ENCODE peak calls at places on chromosomes 4 and X, in six cellular contexts. B is hepatocyte, Y is neural progenitor cell, H is MM.1S, Q is GM23338, T is HCT116. G is an unnamed sample.

GRCh38 chr4:153520227-153520626 is 54.1 kb downstream of the TMEM131L start:
- DNase-seq in T (no peak), Y (no peak), Q (no peak), H (no peak), B (no peak), G (no peak)

GRCh38 chr4:18422685-18423084 is 401.1 kb upstream of the LCORL start:
- DNase-seq in Q (no peak), Y (no peak), B (no peak), H (no peak), T (no peak), G (no peak)

GRCh38 chrX:2635366-2635765 is 55.7 kb upstream of the CD99 start:
- DNase-seq in Y (no peak), H (no peak), Q (no peak), B (no peak), T (no peak), G (peak; percentile 70)

GRCh38 chr4:106806158-106806797 is 229.8 kb downstream of the DKK2 start:
- DNase-seq in H (no peak), Q (no peak), B (no peak), T (no peak), Y (no peak), G (peak; percentile 28)

GRCh38 chr4:33959519-33959918 is 2284.8 kb downstream of the ARAP2 start:
- DNase-seq in B (no peak), Y (no peak), Q (no peak), H (no peak), T (no peak), G (peak; percentile 34)

GRCh38 chr4:121034010-121034409 is 38.3 kb downstream of the NDNF start:
- DNase-seq in H (no peak), T (no peak), Y (no peak), B (peak; percentile 28), Q (no peak), G (peak; percentile 74)

GRCh38 chrX:151871244-151871643 is 41.4 kb upstream of the MAGEA4 start:
- DNase-seq in B (no peak), Y (no peak), T (peak; percentile 38), H (no peak), Q (no peak), G (peak; percentile 90)

GRCh38 chr4:121439669-121440068 is 58.9 kb upstream of the QRFPR start:
- DNase-seq in B (no peak), H (no peak), Y (no peak), T (no peak), Q (no peak), G (no peak)

GRCh38 chr4:40856836-40857362 is 107.1 kb downstream of the NSUN7 start:
- DNase-seq in Y (peak; percentile 92), T (no peak), Q (peak; percentile 95), B (peak; percentile 84), H (peak; percentile 84), G (peak; percentile 61)

GRCh38 chrX:40733691-40734090 is 1.7 kb downstream of the MED14 start:
- DNase-seq in T (no peak), B (no peak), H (no peak), Q (no peak), Y (no peak), G (peak; percentile 17)

DNA sequence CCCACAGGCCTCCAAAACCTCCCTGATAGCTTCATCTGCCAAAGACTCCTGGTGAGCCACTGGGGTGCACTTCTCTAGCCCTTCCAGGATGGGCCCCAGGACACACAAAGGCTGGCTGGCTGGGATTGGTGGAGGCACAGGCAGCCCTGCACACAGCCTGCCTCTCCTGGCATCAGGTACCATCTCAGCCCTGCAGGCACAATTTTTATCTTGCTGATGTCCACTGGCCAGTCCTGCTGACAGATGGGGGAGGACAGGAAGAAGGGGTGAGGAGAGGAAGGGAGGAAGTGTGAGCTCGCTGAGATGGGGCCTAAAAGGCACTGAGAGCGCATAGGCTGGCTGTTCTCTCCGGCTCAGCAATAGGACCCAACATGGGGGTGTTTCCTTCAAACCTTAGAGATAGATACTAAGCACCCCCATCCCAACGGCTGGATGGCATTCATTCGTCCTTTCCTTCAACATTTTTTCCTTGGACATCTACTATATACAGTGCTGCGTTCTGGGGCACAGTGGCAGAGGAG is 92.7 kb downstream of the PJA1 start:
- DNase-seq in Q (no peak), H (no peak), T (no peak), Y (no peak), B (no peak), G (no peak)
- TF ChIP-seq EZH2phosphoT487 in Q (no peak), H (no peak), T (no peak), Y (no peak), B (no peak), G (no peak)

DNA sequence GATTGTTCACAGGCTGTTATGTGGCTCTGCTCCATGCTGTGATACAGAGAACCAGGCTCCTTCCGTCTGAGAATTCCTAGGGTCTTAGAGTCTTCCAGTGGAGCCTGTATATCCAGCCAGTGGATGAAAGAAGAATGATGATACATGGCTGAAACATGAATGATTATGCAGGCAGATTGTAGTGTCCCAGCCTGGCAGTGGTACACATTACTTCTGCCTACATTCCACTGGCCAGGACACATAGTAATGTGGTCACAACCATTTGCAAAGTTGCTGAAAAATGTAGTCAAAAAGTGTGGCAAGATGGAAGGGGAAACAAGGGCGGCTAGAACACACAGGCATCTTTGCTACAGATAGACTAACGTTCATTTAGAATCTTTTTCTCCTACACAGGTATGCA is 4.5 kb upstream of the GBA3 start:
- DNase-seq in B (no peak), Y (no peak), Q (no peak), H (no peak), T (no peak), G (peak; percentile 47)
- TF ChIP-seq EZH2 in B (no peak), Y (no peak), Q (no peak), H (no peak), T (no peak), G (no peak)

GRCh38 chrX:48713847-48714246 is 17.3 kb downstream of the SUV39H1 start:
- DNase-seq in Q (no peak), Y (no peak), T (no peak), B (no peak), H (no peak), G (no peak)

GRCh38 chrX:48709522-48710117 is 13.1 kb downstream of the SUV39H1 start:
- DNase-seq in Y (no peak), B (no peak), Q (no peak), T (no peak), H (no peak), G (no peak)

GRCh38 chrX:48714573-48714972 is 18.0 kb downstream of the SUV39H1 start:
- DNase-seq in B (no peak), Q (no peak), Y (no peak), T (no peak), H (no peak), G (peak; percentile 56)

GRCh38 chrX:48711162-48711928 is 14.8 kb downstream of the SUV39H1 start:
- DNase-seq in Y (no peak), B (no peak), T (no peak), H (no peak), Q (no peak), G (no peak)

DNA sequence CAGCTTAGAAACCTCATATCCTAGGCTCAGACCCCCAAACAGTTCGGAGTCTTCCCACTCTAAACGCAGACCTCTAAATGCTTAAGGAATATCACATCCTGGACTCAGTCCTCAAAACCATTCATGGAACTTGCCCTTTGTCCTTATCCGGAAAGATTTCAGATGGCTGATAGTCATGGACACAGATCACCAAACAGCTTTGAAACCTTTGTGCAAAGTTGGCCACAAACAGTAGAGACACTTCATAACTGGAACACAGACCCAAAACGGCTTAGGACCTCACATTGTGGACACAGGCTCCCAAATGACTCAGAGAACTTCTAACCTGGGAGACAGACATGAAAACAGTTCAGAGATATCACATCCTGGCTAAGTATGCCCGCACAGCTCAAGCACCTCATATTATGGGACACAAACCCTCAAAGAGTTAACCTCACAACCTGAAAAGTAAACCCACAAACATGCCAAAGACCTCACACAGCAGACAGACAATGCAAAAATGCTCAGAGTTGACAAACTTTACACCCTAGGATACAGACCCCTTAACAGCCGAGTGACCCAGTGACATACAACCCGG is 15.5 kb downstream of the SUV39H1 start:
- DNase-seq in H (no peak), Q (no peak), B (no peak), T (no peak), Y (no peak), G (no peak)
- H3K4me3 ChIP-seq in H (no peak overlapping the region), Q (no peak overlapping the region), B (no peak overlapping the region), T (no peak overlapping the region), Y (no peak overlapping the region), G (no peak overlapping the region)

GRCh38 chrX:79408623-79409322 is 41.6 kb upstream of the ITM2A start:
- DNase-seq in B (no peak), T (no peak), Y (no peak), H (no peak), Q (no peak), G (no peak)
- TF ChIP-seq EZH2phosphoT487 in B (no peak), T (no peak), Y (no peak), H (no peak), Q (no peak), G (no peak)

GRCh38 chr4:41865306-41865980 is 69.8 kb upstream of the TMEM33 start:
- DNase-seq in Q (peak; percentile 69), T (no peak), Y (peak; percentile 67), B (no peak), H (no peak), G (peak; percentile 24)

GRCh38 chr4:41866799-41867677 is 68.2 kb upstream of the TMEM33 start:
- DNase-seq in Q (peak; percentile 70), H (no peak), Y (peak; percentile 71), T (no peak), B (no peak), G (no peak)

DNA sequence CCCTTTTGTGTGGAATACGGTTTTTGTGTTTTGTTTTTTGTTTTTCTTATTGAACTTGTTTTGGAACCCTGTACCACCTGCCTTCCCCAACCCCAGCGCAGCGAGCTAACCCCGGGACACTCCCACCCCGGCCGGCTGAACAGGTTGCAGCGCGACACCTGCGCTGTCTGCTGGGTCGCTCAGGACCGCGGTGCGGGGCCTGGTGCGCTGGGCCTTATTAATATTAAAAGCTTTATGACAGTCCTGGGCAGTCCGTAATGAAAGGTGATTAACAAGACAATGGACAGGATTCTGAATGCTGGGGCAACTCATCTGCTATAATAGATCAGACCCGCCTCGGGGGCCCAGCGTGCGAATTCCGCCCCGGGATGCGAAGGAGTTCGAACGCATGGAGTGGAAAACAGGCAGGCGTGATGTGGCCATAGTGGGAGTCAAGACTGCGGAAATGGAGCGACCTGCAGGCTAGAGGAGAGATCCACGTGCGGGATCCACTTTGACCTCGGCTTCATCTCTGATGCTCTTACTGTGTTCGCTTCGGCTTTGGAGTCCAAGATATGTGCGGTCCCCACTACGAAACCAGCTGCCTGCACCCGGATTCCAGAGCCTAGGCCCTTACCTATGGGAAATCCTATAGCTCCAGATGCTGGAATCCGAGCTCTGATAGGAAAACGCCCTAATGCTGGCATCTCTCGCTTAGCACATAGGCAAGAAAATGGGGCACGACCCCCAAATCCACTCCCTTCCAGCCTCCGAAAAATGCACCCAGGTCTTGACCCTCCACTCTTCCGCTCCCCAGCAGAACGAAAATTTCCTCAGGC is 69.0 kb upstream of the TMEM33 start:
- DNase-seq in Y (peak; percentile 39), T (no peak), Q (peak; percentile 58), H (no peak), B (no peak), G (no peak)
- TF ChIP-seq EZH2 in Y (peak; percentile 98), T (no peak), Q (peak; percentile 88), H (no peak), B (no peak), G (peak; percentile 52)

G was measured in GM23248.